ENCODE peak calls at places on chromosomes 1 and 21, in nine cellular contexts. One of them, this sample, is unnamed.
A peak's percentile ranks its signal among the peaks of the same experiment; 100 is the strongest.

GRCh38 chr21:33915368-33916199 is at the start of gene ATP5PO:
- DNase-seq in ELR: peak; percentile 98
- DNase-seq in fibroblast of the aortic adventitia: peak; percentile 97
- DNase-seq in HuH-7: peak; percentile 73
- DNase-seq in RPMI7951: peak; percentile 95
- DNase-seq in HS-27A: peak; percentile 97
- DNase-seq in stimulated activated CD4-positive, alpha-beta T cell treated with anti-CD3 and anti-CD28 coated beads, Interleukin-12 subunit alpha, Interleukin-12 subunit beta, amount 100 ng/mL, for 4 hours: peak; percentile 94
- DNase-seq in foreskin fibroblast: peak; percentile 98
- DNase-seq in RPMI8226: peak; percentile 99
- DNase-seq in this sample: peak; percentile 98

GRCh38 chr1:176540428-176540827 is 77.5 kb downstream of the PAPPA2 start:
- DNase-seq in ELR: no peak
- DNase-seq in fibroblast of the aortic adventitia: no peak
- DNase-seq in HuH-7: no peak
- DNase-seq in RPMI7951: no peak
- DNase-seq in HS-27A: no peak
- DNase-seq in stimulated activated CD4-positive, alpha-beta T cell treated with anti-CD3 and anti-CD28 coated beads, Interleukin-12 subunit alpha, Interleukin-12 subunit beta, amount 100 ng/mL, for 4 hours: no peak
- DNase-seq in foreskin fibroblast: no peak
- DNase-seq in RPMI8226: no peak
- DNase-seq in this sample: no peak

GRCh38 chr21:42213082-42213774 is 5.7 kb upstream of the ABCG1 start:
- DNase-seq in ELR: no peak
- DNase-seq in fibroblast of the aortic adventitia: no peak
- DNase-seq in HuH-7: no peak
- DNase-seq in RPMI7951: no peak
- DNase-seq in HS-27A: no peak
- DNase-seq in stimulated activated CD4-positive, alpha-beta T cell treated with anti-CD3 and anti-CD28 coated beads, Interleukin-12 subunit alpha, Interleukin-12 subunit beta, amount 100 ng/mL, for 4 hours: no peak
- DNase-seq in foreskin fibroblast: no peak
- DNase-seq in RPMI8226: no peak
- DNase-seq in this sample: no peak

GRCh38 chr1:200739499-200740290 is 1.0 kb downstream of the CAMSAP2 start:
- DNase-seq in ELR: peak; percentile 40
- DNase-seq in fibroblast of the aortic adventitia: peak; percentile 40
- DNase-seq in HuH-7: peak; percentile 28
- DNase-seq in RPMI7951: peak; percentile 25
- DNase-seq in HS-27A: no peak
- DNase-seq in stimulated activated CD4-positive, alpha-beta T cell treated with anti-CD3 and anti-CD28 coated beads, Interleukin-12 subunit alpha, Interleukin-12 subunit beta, amount 100 ng/mL, for 4 hours: no peak
- DNase-seq in foreskin fibroblast: peak; percentile 83
- DNase-seq in RPMI8226: peak; percentile 57
- DNase-seq in this sample: no peak

GRCh38 chr1:78649628-78650027 is at the start of gene IFI44:
- DNase-seq in ELR: peak; percentile 95
- DNase-seq in fibroblast of the aortic adventitia: peak; percentile 92
- DNase-seq in HuH-7: no peak
- DNase-seq in RPMI7951: peak; percentile 91
- DNase-seq in HS-27A: peak; percentile 24
- DNase-seq in stimulated activated CD4-positive, alpha-beta T cell treated with anti-CD3 and anti-CD28 coated beads, Interleukin-12 subunit alpha, Interleukin-12 subunit beta, amount 100 ng/mL, for 4 hours: peak; percentile 52
- DNase-seq in foreskin fibroblast: peak; percentile 70
- DNase-seq in RPMI8226: peak; percentile 87
- DNase-seq in this sample: peak; percentile 64

GRCh38 chr1:226820935-226821718 is 49.3 kb upstream of the PSEN2 start:
- DNase-seq in ELR: peak; percentile 96
- DNase-seq in fibroblast of the aortic adventitia: peak; percentile 99
- DNase-seq in HuH-7: no peak
- DNase-seq in RPMI7951: peak; percentile 98
- DNase-seq in HS-27A: peak; percentile 36
- DNase-seq in stimulated activated CD4-positive, alpha-beta T cell treated with anti-CD3 and anti-CD28 coated beads, Interleukin-12 subunit alpha, Interleukin-12 subunit beta, amount 100 ng/mL, for 4 hours: no peak
- DNase-seq in foreskin fibroblast: peak; percentile 97
- DNase-seq in RPMI8226: no peak
- DNase-seq in this sample: peak; percentile 99

GRCh38 chr1:21823206-21823979 is 11.3 kb downstream of the LDLRAD2 start:
- DNase-seq in ELR: no peak
- DNase-seq in fibroblast of the aortic adventitia: no peak
- DNase-seq in HuH-7: no peak
- DNase-seq in RPMI7951: no peak
- DNase-seq in HS-27A: no peak
- DNase-seq in stimulated activated CD4-positive, alpha-beta T cell treated with anti-CD3 and anti-CD28 coated beads, Interleukin-12 subunit alpha, Interleukin-12 subunit beta, amount 100 ng/mL, for 4 hours: no peak
- DNase-seq in foreskin fibroblast: no peak
- DNase-seq in RPMI8226: peak; percentile 20
- DNase-seq in this sample: no peak

GRCh38 chr1:237877628-237878027 is 13.1 kb downstream of the ZP4 start:
- DNase-seq in ELR: no peak
- DNase-seq in fibroblast of the aortic adventitia: no peak
- DNase-seq in HuH-7: no peak
- DNase-seq in RPMI7951: peak; percentile 13
- DNase-seq in HS-27A: no peak
- DNase-seq in stimulated activated CD4-positive, alpha-beta T cell treated with anti-CD3 and anti-CD28 coated beads, Interleukin-12 subunit alpha, Interleukin-12 subunit beta, amount 100 ng/mL, for 4 hours: no peak
- DNase-seq in foreskin fibroblast: no peak
- DNase-seq in RPMI8226: no peak
- DNase-seq in this sample: no peak

GRCh38 chr1:38865112-38865715 is 5.6 kb upstream of the RRAGC start:
- DNase-seq in ELR: no peak
- DNase-seq in fibroblast of the aortic adventitia: no peak
- DNase-seq in HuH-7: no peak
- DNase-seq in RPMI7951: no peak
- DNase-seq in HS-27A: no peak
- DNase-seq in stimulated activated CD4-positive, alpha-beta T cell treated with anti-CD3 and anti-CD28 coated beads, Interleukin-12 subunit alpha, Interleukin-12 subunit beta, amount 100 ng/mL, for 4 hours: no peak
- DNase-seq in foreskin fibroblast: no peak
- DNase-seq in RPMI8226: no peak
- DNase-seq in this sample: no peak

GRCh38 chr1:167881069-167881468 is 32.9 kb downstream of the ADCY10 start:
- DNase-seq in ELR: peak; percentile 63
- DNase-seq in fibroblast of the aortic adventitia: peak; percentile 66
- DNase-seq in HuH-7: no peak
- DNase-seq in RPMI7951: no peak
- DNase-seq in HS-27A: no peak
- DNase-seq in stimulated activated CD4-positive, alpha-beta T cell treated with anti-CD3 and anti-CD28 coated beads, Interleukin-12 subunit alpha, Interleukin-12 subunit beta, amount 100 ng/mL, for 4 hours: no peak
- DNase-seq in foreskin fibroblast: no peak
- DNase-seq in RPMI8226: no peak
- DNase-seq in this sample: peak; percentile 22

GRCh38 chr1:38546630-38547029 is 312.9 kb downstream of the RRAGC start:
- DNase-seq in ELR: no peak
- DNase-seq in fibroblast of the aortic adventitia: no peak
- DNase-seq in HuH-7: no peak
- DNase-seq in RPMI7951: peak; percentile 28
- DNase-seq in HS-27A: no peak
- DNase-seq in stimulated activated CD4-positive, alpha-beta T cell treated with anti-CD3 and anti-CD28 coated beads, Interleukin-12 subunit alpha, Interleukin-12 subunit beta, amount 100 ng/mL, for 4 hours: no peak
- DNase-seq in foreskin fibroblast: no peak
- DNase-seq in RPMI8226: no peak
- DNase-seq in this sample: no peak

GRCh38 chr1:198776602-198777029 is 137.8 kb downstream of the PTPRC start:
- DNase-seq in ELR: peak; percentile 99
- DNase-seq in fibroblast of the aortic adventitia: peak; percentile 88
- DNase-seq in HuH-7: no peak
- DNase-seq in RPMI7951: peak; percentile 96
- DNase-seq in HS-27A: peak; percentile 50
- DNase-seq in stimulated activated CD4-positive, alpha-beta T cell treated with anti-CD3 and anti-CD28 coated beads, Interleukin-12 subunit alpha, Interleukin-12 subunit beta, amount 100 ng/mL, for 4 hours: no peak
- DNase-seq in foreskin fibroblast: peak; percentile 96
- DNase-seq in RPMI8226: no peak
- DNase-seq in this sample: peak; percentile 99

GRCh38 chr1:90580176-90580575 is 136.9 kb downstream of the BARHL2 start:
- DNase-seq in ELR: no peak
- DNase-seq in fibroblast of the aortic adventitia: no peak
- DNase-seq in HuH-7: no peak
- DNase-seq in RPMI7951: no peak
- DNase-seq in HS-27A: no peak
- DNase-seq in stimulated activated CD4-positive, alpha-beta T cell treated with anti-CD3 and anti-CD28 coated beads, Interleukin-12 subunit alpha, Interleukin-12 subunit beta, amount 100 ng/mL, for 4 hours: no peak
- DNase-seq in foreskin fibroblast: no peak
- DNase-seq in RPMI8226: no peak
- DNase-seq in this sample: no peak

GRCh38 chr1:247295274-247295684 is 36.4 kb downstream of the ZNF496 start:
- DNase-seq in ELR: peak; percentile 60
- DNase-seq in fibroblast of the aortic adventitia: peak; percentile 36
- DNase-seq in HuH-7: no peak
- DNase-seq in RPMI7951: no peak
- DNase-seq in HS-27A: no peak
- DNase-seq in stimulated activated CD4-positive, alpha-beta T cell treated with anti-CD3 and anti-CD28 coated beads, Interleukin-12 subunit alpha, Interleukin-12 subunit beta, amount 100 ng/mL, for 4 hours: no peak
- DNase-seq in foreskin fibroblast: peak; percentile 10
- DNase-seq in RPMI8226: no peak
- DNase-seq in this sample: no peak

GRCh38 chr1:236016782-236017400 is 48.0 kb downstream of the NID1 start:
- DNase-seq in ELR: peak; percentile 66
- DNase-seq in fibroblast of the aortic adventitia: peak; percentile 42
- DNase-seq in HuH-7: no peak
- DNase-seq in RPMI7951: peak; percentile 8
- DNase-seq in HS-27A: no peak
- DNase-seq in stimulated activated CD4-positive, alpha-beta T cell treated with anti-CD3 and anti-CD28 coated beads, Interleukin-12 subunit alpha, Interleukin-12 subunit beta, amount 100 ng/mL, for 4 hours: no peak
- DNase-seq in foreskin fibroblast: peak; percentile 59
- DNase-seq in RPMI8226: no peak
- DNase-seq in this sample: peak; percentile 73

GRCh38 chr1:218748071-218748470 is 402.9 kb downstream of the TGFB2 start:
- DNase-seq in ELR: peak; percentile 70
- DNase-seq in fibroblast of the aortic adventitia: peak; percentile 39
- DNase-seq in HuH-7: no peak
- DNase-seq in RPMI7951: peak; percentile 29
- DNase-seq in HS-27A: no peak
- DNase-seq in stimulated activated CD4-positive, alpha-beta T cell treated with anti-CD3 and anti-CD28 coated beads, Interleukin-12 subunit alpha, Interleukin-12 subunit beta, amount 100 ng/mL, for 4 hours: no peak
- DNase-seq in foreskin fibroblast: peak; percentile 9
- DNase-seq in RPMI8226: no peak
- DNase-seq in this sample: peak; percentile 40

GRCh38 chr21:45228171-45228641 is 59.5 kb downstream of the POFUT2 start:
- DNase-seq in ELR: peak; percentile 95
- DNase-seq in fibroblast of the aortic adventitia: peak; percentile 99
- DNase-seq in HuH-7: no peak
- DNase-seq in RPMI7951: peak; percentile 95
- DNase-seq in HS-27A: peak; percentile 96
- DNase-seq in stimulated activated CD4-positive, alpha-beta T cell treated with anti-CD3 and anti-CD28 coated beads, Interleukin-12 subunit alpha, Interleukin-12 subunit beta, amount 100 ng/mL, for 4 hours: peak; percentile 36
- DNase-seq in foreskin fibroblast: peak; percentile 93
- DNase-seq in RPMI8226: no peak
- DNase-seq in this sample: peak; percentile 92

GRCh38 chr21:43935711-43936110 is 70.7 kb downstream of the AGPAT3 start:
- DNase-seq in ELR: no peak
- DNase-seq in fibroblast of the aortic adventitia: no peak
- DNase-seq in HuH-7: no peak
- DNase-seq in RPMI7951: no peak
- DNase-seq in HS-27A: no peak
- DNase-seq in stimulated activated CD4-positive, alpha-beta T cell treated with anti-CD3 and anti-CD28 coated beads, Interleukin-12 subunit alpha, Interleukin-12 subunit beta, amount 100 ng/mL, for 4 hours: no peak
- DNase-seq in foreskin fibroblast: no peak
- DNase-seq in RPMI8226: no peak
- DNase-seq in this sample: no peak

GRCh38 chr1:234730542-234731370 is 120.8 kb upstream of the IRF2BP2 start:
- DNase-seq in ELR: no peak
- DNase-seq in fibroblast of the aortic adventitia: no peak
- DNase-seq in HuH-7: peak; percentile 48
- DNase-seq in RPMI7951: no peak
- DNase-seq in HS-27A: no peak
- DNase-seq in stimulated activated CD4-positive, alpha-beta T cell treated with anti-CD3 and anti-CD28 coated beads, Interleukin-12 subunit alpha, Interleukin-12 subunit beta, amount 100 ng/mL, for 4 hours: no peak
- DNase-seq in foreskin fibroblast: no peak
- DNase-seq in RPMI8226: no peak
- DNase-seq in this sample: no peak

GRCh38 chr1:222790520-222790919 is 24.3 kb upstream of the DISP1 start:
- DNase-seq in ELR: no peak
- DNase-seq in fibroblast of the aortic adventitia: no peak
- DNase-seq in HuH-7: no peak
- DNase-seq in RPMI7951: no peak
- DNase-seq in HS-27A: no peak
- DNase-seq in stimulated activated CD4-positive, alpha-beta T cell treated with anti-CD3 and anti-CD28 coated beads, Interleukin-12 subunit alpha, Interleukin-12 subunit beta, amount 100 ng/mL, for 4 hours: no peak
- DNase-seq in foreskin fibroblast: no peak
- DNase-seq in RPMI8226: no peak
- DNase-seq in this sample: no peak

GRCh38 chr21:34736116-34736870 is 67.5 kb downstream of the CLIC6 start:
- DNase-seq in ELR: peak; percentile 56
- DNase-seq in fibroblast of the aortic adventitia: peak; percentile 14
- DNase-seq in HuH-7: no peak
- DNase-seq in RPMI7951: peak; percentile 85
- DNase-seq in HS-27A: no peak
- DNase-seq in stimulated activated CD4-positive, alpha-beta T cell treated with anti-CD3 and anti-CD28 coated beads, Interleukin-12 subunit alpha, Interleukin-12 subunit beta, amount 100 ng/mL, for 4 hours: no peak
- DNase-seq in foreskin fibroblast: no peak
- DNase-seq in RPMI8226: no peak
- DNase-seq in this sample: no peak

GRCh38 chr1:70874063-70874462 is 173.6 kb downstream of the PTGER3 start:
- DNase-seq in ELR: no peak
- DNase-seq in fibroblast of the aortic adventitia: no peak
- DNase-seq in HuH-7: no peak
- DNase-seq in RPMI7951: no peak
- DNase-seq in HS-27A: no peak
- DNase-seq in stimulated activated CD4-positive, alpha-beta T cell treated with anti-CD3 and anti-CD28 coated beads, Interleukin-12 subunit alpha, Interleukin-12 subunit beta, amount 100 ng/mL, for 4 hours: no peak
- DNase-seq in foreskin fibroblast: no peak
- DNase-seq in RPMI8226: no peak
- DNase-seq in this sample: no peak

GRCh38 chr21:44724166-44724565 is 12.8 kb upstream of the TSPEAR start:
- DNase-seq in ELR: no peak
- DNase-seq in fibroblast of the aortic adventitia: no peak
- DNase-seq in HuH-7: no peak
- DNase-seq in RPMI7951: no peak
- DNase-seq in HS-27A: no peak
- DNase-seq in stimulated activated CD4-positive, alpha-beta T cell treated with anti-CD3 and anti-CD28 coated beads, Interleukin-12 subunit alpha, Interleukin-12 subunit beta, amount 100 ng/mL, for 4 hours: no peak
- DNase-seq in foreskin fibroblast: no peak
- DNase-seq in RPMI8226: no peak
- DNase-seq in this sample: no peak

GRCh38 chr1:248838357-248839167 is 538 bp downstream of the ZNF672 start:
- DNase-seq in ELR: peak; percentile 88
- DNase-seq in fibroblast of the aortic adventitia: peak; percentile 81
- DNase-seq in HuH-7: peak; percentile 87
- DNase-seq in RPMI7951: peak; percentile 90
- DNase-seq in HS-27A: peak; percentile 68
- DNase-seq in stimulated activated CD4-positive, alpha-beta T cell treated with anti-CD3 and anti-CD28 coated beads, Interleukin-12 subunit alpha, Interleukin-12 subunit beta, amount 100 ng/mL, for 4 hours: peak; percentile 83
- DNase-seq in foreskin fibroblast: peak; percentile 87
- DNase-seq in RPMI8226: peak; percentile 96
- DNase-seq in this sample: peak; percentile 85

GRCh38 chr1:32899586-32900296 is 1.4 kb downstream of the TMEM54 start:
- DNase-seq in ELR: no peak
- DNase-seq in fibroblast of the aortic adventitia: no peak
- DNase-seq in HuH-7: peak; percentile 10
- DNase-seq in RPMI7951: no peak
- DNase-seq in HS-27A: no peak
- DNase-seq in stimulated activated CD4-positive, alpha-beta T cell treated with anti-CD3 and anti-CD28 coated beads, Interleukin-12 subunit alpha, Interleukin-12 subunit beta, amount 100 ng/mL, for 4 hours: no peak
- DNase-seq in foreskin fibroblast: no peak
- DNase-seq in RPMI8226: no peak
- DNase-seq in this sample: no peak

GRCh38 chr1:50209749-50210148 is 101.0 kb downstream of the ELAVL4 start:
- DNase-seq in ELR: no peak
- DNase-seq in fibroblast of the aortic adventitia: no peak
- DNase-seq in HuH-7: no peak
- DNase-seq in RPMI7951: no peak
- DNase-seq in HS-27A: no peak
- DNase-seq in stimulated activated CD4-positive, alpha-beta T cell treated with anti-CD3 and anti-CD28 coated beads, Interleukin-12 subunit alpha, Interleukin-12 subunit beta, amount 100 ng/mL, for 4 hours: no peak
- DNase-seq in foreskin fibroblast: no peak
- DNase-seq in RPMI8226: no peak
- DNase-seq in this sample: no peak

GRCh38 chr1:105678334-105678733 is 1378.1 kb upstream of the PRMT6 start:
- DNase-seq in ELR: peak; percentile 47
- DNase-seq in fibroblast of the aortic adventitia: no peak
- DNase-seq in HuH-7: no peak
- DNase-seq in RPMI7951: no peak
- DNase-seq in HS-27A: no peak
- DNase-seq in stimulated activated CD4-positive, alpha-beta T cell treated with anti-CD3 and anti-CD28 coated beads, Interleukin-12 subunit alpha, Interleukin-12 subunit beta, amount 100 ng/mL, for 4 hours: no peak
- DNase-seq in foreskin fibroblast: no peak
- DNase-seq in RPMI8226: no peak
- DNase-seq in this sample: no peak

GRCh38 chr1:26788515-26788785 is 700 bp downstream of the PIGV start:
- DNase-seq in ELR: no peak
- DNase-seq in fibroblast of the aortic adventitia: no peak
- DNase-seq in HuH-7: no peak
- DNase-seq in RPMI7951: no peak
- DNase-seq in HS-27A: no peak
- DNase-seq in stimulated activated CD4-positive, alpha-beta T cell treated with anti-CD3 and anti-CD28 coated beads, Interleukin-12 subunit alpha, Interleukin-12 subunit beta, amount 100 ng/mL, for 4 hours: no peak
- DNase-seq in foreskin fibroblast: no peak
- DNase-seq in RPMI8226: no peak
- DNase-seq in this sample: no peak

GRCh38 chr21:36297938-36298572 is 21.9 kb upstream of the MORC3 start:
- DNase-seq in ELR: peak; percentile 27
- DNase-seq in fibroblast of the aortic adventitia: peak; percentile 34
- DNase-seq in HuH-7: no peak
- DNase-seq in RPMI7951: peak; percentile 42
- DNase-seq in HS-27A: no peak
- DNase-seq in stimulated activated CD4-positive, alpha-beta T cell treated with anti-CD3 and anti-CD28 coated beads, Interleukin-12 subunit alpha, Interleukin-12 subunit beta, amount 100 ng/mL, for 4 hours: peak; percentile 33
- DNase-seq in foreskin fibroblast: no peak
- DNase-seq in RPMI8226: peak; percentile 90
- DNase-seq in this sample: no peak